ENCODE peak calls at places on chromosomes 6 and 20, in eight cellular contexts. One of them, this sample, is unnamed.
A peak's percentile ranks its signal among the peaks of the same experiment; 100 is the strongest.

GRCh38 chr20:44526129-44526528 is 4.3 kb upstream of the SERINC3 start:
- DNase-seq in Panc1: no peak
- DNase-seq in Karpas-422: no peak
- DNase-seq in omental fat pad: no peak
- DNase-seq in mesendoderm: peak; percentile 93
- DNase-seq in heart right ventricle: no peak
- DNase-seq in lower lobe of right lung: no peak
- DNase-seq in neuronal stem cell: no peak
- DNase-seq in this sample: peak; percentile 27

GRCh38 chr20:46206025-46206424 is 87.9 kb downstream of the CD40 start:
- DNase-seq in omental fat pad: no peak
- DNase-seq in heart right ventricle: no peak
- DNase-seq in mesendoderm: no peak
- DNase-seq in Karpas-422: no peak
- DNase-seq in Panc1: peak; percentile 25
- DNase-seq in lower lobe of right lung: peak; percentile 72
- DNase-seq in neuronal stem cell: no peak
- DNase-seq in this sample: peak; percentile 47

GRCh38 chr20:17537959-17538358 is 6.8 kb upstream of the BFSP1 start:
- DNase-seq in lower lobe of right lung: no peak
- DNase-seq in Karpas-422: no peak
- DNase-seq in omental fat pad: no peak
- DNase-seq in heart right ventricle: no peak
- DNase-seq in neuronal stem cell: no peak
- DNase-seq in Panc1: no peak
- DNase-seq in mesendoderm: no peak
- DNase-seq in this sample: no peak

GRCh38 chr20:48957053-48957481 is 35.6 kb downstream of the ARFGEF2 start:
- DNase-seq in Panc1: no peak
- DNase-seq in lower lobe of right lung: no peak
- DNase-seq in neuronal stem cell: no peak
- DNase-seq in mesendoderm: peak; percentile 20
- DNase-seq in Karpas-422: no peak
- DNase-seq in omental fat pad: no peak
- DNase-seq in heart right ventricle: no peak
- DNase-seq in this sample: no peak

GRCh38 chr20:46757754-46758678 is 48.6 kb downstream of the SLC2A10 start:
- DNase-seq in mesendoderm: peak; percentile 66
- DNase-seq in Karpas-422: peak; percentile 90
- DNase-seq in lower lobe of right lung: peak; percentile 56
- DNase-seq in omental fat pad: no peak
- DNase-seq in neuronal stem cell: peak; percentile 67
- DNase-seq in Panc1: no peak
- DNase-seq in heart right ventricle: peak; percentile 37
- DNase-seq in this sample: peak; percentile 90

GRCh38 chr6:106199331-106199730 is 113.2 kb downstream of the PRDM1 start:
- DNase-seq in neuronal stem cell: no peak
- DNase-seq in Karpas-422: no peak
- DNase-seq in mesendoderm: no peak
- DNase-seq in lower lobe of right lung: no peak
- DNase-seq in heart right ventricle: no peak
- DNase-seq in omental fat pad: no peak
- DNase-seq in Panc1: no peak
- DNase-seq in this sample: no peak

GRCh38 chr6:99119109-99120031 is 171.6 kb upstream of the FBXL4 start:
- DNase-seq in Karpas-422: peak; percentile 77
- DNase-seq in lower lobe of right lung: no peak
- DNase-seq in mesendoderm: peak; percentile 67
- DNase-seq in heart right ventricle: no peak
- DNase-seq in Panc1: peak; percentile 18
- DNase-seq in omental fat pad: no peak
- DNase-seq in neuronal stem cell: peak; percentile 62
- DNase-seq in this sample: peak; percentile 57

GRCh38 chr20:8438748-8439147 is 306.7 kb downstream of the PLCB1 start:
- DNase-seq in lower lobe of right lung: no peak
- DNase-seq in Karpas-422: no peak
- DNase-seq in omental fat pad: no peak
- DNase-seq in mesendoderm: no peak
- DNase-seq in neuronal stem cell: no peak
- DNase-seq in Panc1: no peak
- DNase-seq in heart right ventricle: no peak
- DNase-seq in this sample: no peak

GRCh38 chr20:10644458-10645204 is 29.2 kb downstream of the JAG1 start:
- DNase-seq in neuronal stem cell: no peak
- DNase-seq in lower lobe of right lung: no peak
- DNase-seq in Panc1: no peak
- DNase-seq in Karpas-422: no peak
- DNase-seq in mesendoderm: peak; percentile 49
- DNase-seq in heart right ventricle: no peak
- DNase-seq in omental fat pad: no peak
- DNase-seq in this sample: no peak

GRCh38 chr6:139402935-139403386 is 28.5 kb upstream of the CITED2 start:
- DNase-seq in Karpas-422: no peak
- DNase-seq in lower lobe of right lung: no peak
- DNase-seq in Panc1: no peak
- DNase-seq in omental fat pad: no peak
- DNase-seq in mesendoderm: no peak
- DNase-seq in heart right ventricle: no peak
- DNase-seq in neuronal stem cell: no peak
- DNase-seq in this sample: no peak

GRCh38 chr6:37182736-37183590 is 13.0 kb downstream of the PIM1 start:
- DNase-seq in Karpas-422: no peak
- DNase-seq in heart right ventricle: no peak
- DNase-seq in neuronal stem cell: no peak
- DNase-seq in lower lobe of right lung: peak; percentile 73
- DNase-seq in Panc1: no peak
- DNase-seq in mesendoderm: no peak
- DNase-seq in omental fat pad: no peak
- DNase-seq in this sample: no peak

GRCh38 chr6:99148761-99149160 is 200.7 kb downstream of the FAXC start:
- DNase-seq in omental fat pad: no peak
- DNase-seq in Panc1: no peak
- DNase-seq in neuronal stem cell: no peak
- DNase-seq in mesendoderm: no peak
- DNase-seq in lower lobe of right lung: no peak
- DNase-seq in Karpas-422: no peak
- DNase-seq in heart right ventricle: no peak
- DNase-seq in this sample: no peak

GRCh38 chr20:62476074-62476838 is 461 bp upstream of the GATA5 start:
- DNase-seq in Karpas-422: no peak
- DNase-seq in heart right ventricle: peak; percentile 61
- DNase-seq in omental fat pad: no peak
- DNase-seq in mesendoderm: peak; percentile 47
- DNase-seq in neuronal stem cell: no peak
- DNase-seq in lower lobe of right lung: no peak
- DNase-seq in Panc1: no peak
- DNase-seq in this sample: no peak

GRCh38 chr6:161924516-161925116 is 650.8 kb upstream of the AGPAT4 start:
- DNase-seq in Panc1: no peak
- DNase-seq in Karpas-422: no peak
- DNase-seq in mesendoderm: no peak
- DNase-seq in heart right ventricle: no peak
- DNase-seq in neuronal stem cell: no peak
- DNase-seq in lower lobe of right lung: no peak
- DNase-seq in omental fat pad: no peak
- DNase-seq in this sample: no peak

GRCh38 chr6:241331-241865 is 50.9 kb upstream of the DUSP22 start:
- DNase-seq in heart right ventricle: no peak
- DNase-seq in Panc1: no peak
- DNase-seq in omental fat pad: no peak
- DNase-seq in neuronal stem cell: no peak
- DNase-seq in Karpas-422: no peak
- DNase-seq in lower lobe of right lung: no peak
- DNase-seq in mesendoderm: no peak
- DNase-seq in this sample: no peak

GRCh38 chr6:150687508-150687907 is 87.8 kb downstream of the PLEKHG1 start:
- DNase-seq in mesendoderm: no peak
- DNase-seq in lower lobe of right lung: no peak
- DNase-seq in neuronal stem cell: no peak
- DNase-seq in heart right ventricle: peak; percentile 76
- DNase-seq in omental fat pad: no peak
- DNase-seq in Panc1: no peak
- DNase-seq in Karpas-422: no peak
- DNase-seq in this sample: peak; percentile 71

GRCh38 chr6:108194503-108194902 is 28.7 kb downstream of the NR2E1 start:
- DNase-seq in Panc1: no peak
- DNase-seq in Karpas-422: no peak
- DNase-seq in mesendoderm: no peak
- DNase-seq in omental fat pad: no peak
- DNase-seq in lower lobe of right lung: no peak
- DNase-seq in neuronal stem cell: no peak
- DNase-seq in heart right ventricle: no peak
- DNase-seq in this sample: no peak

GRCh38 chr6:110137924-110138887 is 41.3 kb downstream of the WASF1 start:
- DNase-seq in heart right ventricle: no peak
- DNase-seq in Panc1: no peak
- DNase-seq in Karpas-422: no peak
- DNase-seq in neuronal stem cell: no peak
- DNase-seq in lower lobe of right lung: no peak
- DNase-seq in omental fat pad: no peak
- DNase-seq in mesendoderm: peak; percentile 35
- DNase-seq in this sample: no peak

GRCh38 chr6:53794073-53794719 is 609 bp upstream of the LRRC1 start:
- DNase-seq in omental fat pad: no peak
- DNase-seq in neuronal stem cell: no peak
- DNase-seq in mesendoderm: peak; percentile 83
- DNase-seq in Panc1: peak; percentile 61
- DNase-seq in lower lobe of right lung: peak; percentile 72
- DNase-seq in Karpas-422: peak; percentile 67
- DNase-seq in heart right ventricle: peak; percentile 62
- DNase-seq in this sample: peak; percentile 93

GRCh38 chr6:3457710-3458605 is 1.1 kb upstream of the SLC22A23 start:
- DNase-seq in omental fat pad: no peak
- DNase-seq in heart right ventricle: peak; percentile 26
- DNase-seq in Karpas-422: no peak
- DNase-seq in mesendoderm: no peak
- DNase-seq in lower lobe of right lung: peak; percentile 68
- DNase-seq in neuronal stem cell: no peak
- DNase-seq in Panc1: no peak
- DNase-seq in this sample: peak; percentile 67

GRCh38 chr20:10946124-10946880 is 272.5 kb upstream of the JAG1 start:
- DNase-seq in neuronal stem cell: no peak
- DNase-seq in Panc1: no peak
- DNase-seq in heart right ventricle: no peak
- DNase-seq in mesendoderm: no peak
- DNase-seq in Karpas-422: no peak
- DNase-seq in lower lobe of right lung: no peak
- DNase-seq in omental fat pad: no peak
- DNase-seq in this sample: no peak

GRCh38 chr6:152372945-152373344 is 264.2 kb downstream of the SYNE1 start:
- DNase-seq in heart right ventricle: no peak
- DNase-seq in omental fat pad: no peak
- DNase-seq in neuronal stem cell: no peak
- DNase-seq in lower lobe of right lung: no peak
- DNase-seq in Karpas-422: no peak
- DNase-seq in Panc1: no peak
- DNase-seq in mesendoderm: no peak
- DNase-seq in this sample: no peak

GRCh38 chr6:168088161-168089106 is 9.4 kb upstream of the FRMD1 start:
- DNase-seq in Panc1: no peak
- DNase-seq in mesendoderm: peak; percentile 91
- DNase-seq in Karpas-422: no peak
- DNase-seq in omental fat pad: no peak
- DNase-seq in lower lobe of right lung: peak; percentile 20
- DNase-seq in neuronal stem cell: peak; percentile 62
- DNase-seq in heart right ventricle: no peak
- DNase-seq in this sample: no peak

GRCh38 chr20:21681219-21681931 is 24.1 kb upstream of the PAX1 start:
- DNase-seq in mesendoderm: no peak
- DNase-seq in Karpas-422: no peak
- DNase-seq in lower lobe of right lung: no peak
- DNase-seq in Panc1: no peak
- DNase-seq in heart right ventricle: no peak
- DNase-seq in neuronal stem cell: no peak
- DNase-seq in omental fat pad: no peak
- DNase-seq in this sample: no peak

GRCh38 chr20:20685635-20686034 is 26.8 kb downstream of the RALGAPA2 start:
- DNase-seq in neuronal stem cell: no peak
- DNase-seq in mesendoderm: no peak
- DNase-seq in omental fat pad: no peak
- DNase-seq in heart right ventricle: no peak
- DNase-seq in Karpas-422: no peak
- DNase-seq in Panc1: no peak
- DNase-seq in lower lobe of right lung: no peak
- DNase-seq in this sample: no peak

GRCh38 chr6:25371037-25371347 is 91.8 kb downstream of the CARMIL1 start:
- DNase-seq in lower lobe of right lung: no peak
- DNase-seq in Karpas-422: no peak
- DNase-seq in heart right ventricle: no peak
- DNase-seq in Panc1: no peak
- DNase-seq in omental fat pad: no peak
- DNase-seq in mesendoderm: no peak
- DNase-seq in neuronal stem cell: no peak
- DNase-seq in this sample: no peak

GRCh38 chr6:166955865-166956443 is 396 bp downstream of the RNASET2 start:
- DNase-seq in lower lobe of right lung: no peak
- DNase-seq in neuronal stem cell: no peak
- DNase-seq in mesendoderm: no peak
- DNase-seq in Karpas-422: peak; percentile 75
- DNase-seq in Panc1: no peak
- DNase-seq in heart right ventricle: no peak
- DNase-seq in omental fat pad: no peak
- DNase-seq in this sample: peak; percentile 55

GRCh38 chr20:35235881-35236280 is 9.4 kb downstream of the MMP24 start:
- DNase-seq in neuronal stem cell: no peak
- DNase-seq in heart right ventricle: no peak
- DNase-seq in omental fat pad: no peak
- DNase-seq in mesendoderm: no peak
- DNase-seq in lower lobe of right lung: peak; percentile 70
- DNase-seq in Panc1: no peak
- DNase-seq in Karpas-422: no peak
- DNase-seq in this sample: no peak

This sample was measured in HT-29.